ENCODE peak calls at places on chromosomes 6 and 20, in eight cellular contexts. X is HepG2, D is H1, U is SK-N-SH, S is GM12892, O is HCT116, W is GM23338, R is K562. V is an unnamed sample.

GRCh38 chr6:44060622-44061374 is 66.5 kb downstream of the MRPL14 start:
- DNase-seq in X (no peak), D (no peak), U (no peak), S (no peak), O (no peak), W (no peak), R (no peak), V (no peak)

GRCh38 chr6:46273911-46274310 is 103.1 kb upstream of the ENPP5 start:
- DNase-seq in X (no peak), D (no peak), U (no peak), S (no peak), O (no peak), W (no peak), R (no peak), V (no peak)

GRCh38 chr20:1669304-1669703 is 11.7 kb upstream of the SIRPG start:
- DNase-seq in X (no peak), D (peak), U (no peak), S (no peak), O (no peak), W (no peak), R (no peak), V (no peak)

GRCh38 chr6:56299916-56300315 is 52.5 kb upstream of the COL21A1 start:
- DNase-seq in X (no peak), D (no peak), U (no peak), S (no peak), O (no peak), W (no peak), R (no peak), V (no peak)

GRCh38 chr6:42030585-42031506 is 19.5 kb upstream of the TAF8 start:
- DNase-seq in X (no peak), D (no peak), U (peak), S (no peak), O (no peak), W (peak), R (peak), V (no peak)

GRCh38 chr20:47741669-47742345 is 43.5 kb downstream of the SULF2 start:
- DNase-seq in X (peak), D (no peak), U (no peak), S (no peak), O (no peak), W (no peak), R (no peak), V (no peak)

GRCh38 chr6:117601811-117602150 is 530 bp downstream of the GOPC start:
- DNase-seq in X (no peak), D (no peak), U (no peak), S (no peak), O (no peak), W (peak), R (no peak), V (no peak)

GRCh38 chr6:37314117-37314802 is 39.5 kb upstream of the RNF8 start:
- DNase-seq in X (no peak), D (no peak), U (no peak), S (no peak), O (no peak), W (no peak), R (no peak), V (no peak)

GRCh38 chr6:143187173-143187908 is 126.7 kb downstream of the AIG1 start:
- DNase-seq in X (no peak), D (no peak), U (no peak), S (no peak), O (no peak), W (no peak), R (no peak), V (no peak)

GRCh38 chr6:158654498-158654897 is 4.6 kb downstream of the SYTL3 start:
- DNase-seq in X (peak), D (no peak), U (peak), S (no peak), O (no peak), W (no peak), R (no peak), V (no peak)

GRCh38 chr6:12473494-12473893 is 183.3 kb downstream of the EDN1 start:
- DNase-seq in X (no peak), D (no peak), U (no peak), S (no peak), O (no peak), W (peak), R (no peak), V (no peak)

GRCh38 chr6:158707120-158707519 is 57.3 kb downstream of the SYTL3 start:
- DNase-seq in X (no peak), D (no peak), U (no peak), S (no peak), O (peak), W (no peak), R (peak), V (no peak)

GRCh38 chr6:8549381-8549780 is 114.0 kb upstream of the SLC35B3 start:
- DNase-seq in X (no peak), D (no peak), U (no peak), S (no peak), O (no peak), W (no peak), R (no peak), V (no peak)

GRCh38 chr20:3168079-3168828 is 5.1 kb downstream of the LZTS3 start:
- DNase-seq in X (peak), D (peak), U (peak), S (peak), O (no peak), W (peak), R (no peak), V (no peak)

GRCh38 chr6:142459267-142459666 is 157.5 kb downstream of the ADGRG6 start:
- DNase-seq in X (no peak), D (no peak), U (no peak), S (no peak), O (no peak), W (no peak), R (no peak), V (no peak)

GRCh38 chr6:67606905-67607828 is 1027.9 kb upstream of the ADGRB3 start:
- DNase-seq in X (no peak), D (no peak), U (peak), S (no peak), O (no peak), W (no peak), R (no peak), V (no peak)

GRCh38 chr6:44778513-44778912 is 391.0 kb downstream of the CDC5L start:
- DNase-seq in X (no peak), D (no peak), U (no peak), S (no peak), O (no peak), W (peak), R (no peak), V (no peak)

GRCh38 chr20:4957939-4958362 is 43.4 kb downstream of the SLC23A2 start:
- DNase-seq in X (no peak), D (no peak), U (no peak), S (no peak), O (no peak), W (no peak), R (no peak), V (no peak)

GRCh38 chr6:37624606-37625574 is 72.8 kb downstream of the MDGA1 start:
- DNase-seq in X (no peak), D (no peak), U (peak), S (no peak), O (no peak), W (peak), R (peak), V (no peak)

GRCh38 chr20:15818651-15819071 is 754.6 kb downstream of the KIF16B start:
- DNase-seq in X (peak), D (no peak), U (no peak), S (no peak), O (no peak), W (no peak), R (no peak), V (no peak)

GRCh38 chr6:140107216-140107615 is 732.8 kb upstream of the CITED2 start:
- DNase-seq in X (no peak), D (no peak), U (no peak), S (no peak), O (no peak), W (no peak), R (no peak), V (no peak)

GRCh38 chr20:32631916-32632460 is 41.8 kb downstream of the C20orf203 start:
- DNase-seq in X (no peak), D (no peak), U (no peak), S (no peak), O (no peak), W (peak), R (peak), V (no peak)

GRCh38 chr6:112113371-112113770 is 26.0 kb downstream of the FAM229B start:
- DNase-seq in X (no peak), D (no peak), U (no peak), S (no peak), O (no peak), W (no peak), R (no peak), V (no peak)

GRCh38 chr6:148166339-148166949 is 176.2 kb upstream of the SASH1 start:
- DNase-seq in X (peak), D (no peak), U (peak), S (no peak), O (peak), W (peak), R (peak), V (no peak)

GRCh38 chr6:154277578-154278128 is 79.0 kb downstream of the IPCEF1 start:
- DNase-seq in X (no peak), D (no peak), U (no peak), S (no peak), O (no peak), W (no peak), R (no peak), V (no peak)

GRCh38 chr20:51592564-51592963 is 50.0 kb upstream of the NFATC2 start:
- DNase-seq in X (no peak), D (no peak), U (no peak), S (no peak), O (no peak), W (no peak), R (no peak), V (no peak)

GRCh38 chr6:83459663-83460062 is 28.8 kb upstream of the ME1 start:
- DNase-seq in X (no peak), D (no peak), U (no peak), S (no peak), O (no peak), W (no peak), R (no peak), V (no peak)

GRCh38 chr6:26224940-26225847 is 138.0 kb downstream of the HFE start:
- DNase-seq in X (no peak), D (peak), U (peak), S (no peak), O (no peak), W (peak), R (no peak), V (no peak)

GRCh38 chr6:154878866-154879491 is 116.1 kb upstream of the TIAM2 start:
- DNase-seq in X (no peak), D (peak), U (no peak), S (no peak), O (no peak), W (no peak), R (no peak), V (no peak)

GRCh38 chr6:132929141-132929540 is 114.8 kb downstream of the RPS12 start:
- DNase-seq in X (no peak), D (no peak), U (no peak), S (no peak), O (no peak), W (no peak), R (no peak), V (no peak)

GRCh38 chr6:151325075-151326050 is 66.0 kb downstream of the ZBTB2 start:
- DNase-seq in X (peak), D (no peak), U (peak), S (no peak), O (peak), W (peak), R (no peak), V (no peak)

GRCh38 chr20:16701296-16701695 is 28.5 kb upstream of the SNRPB2 start:
- DNase-seq in X (peak), D (no peak), U (no peak), S (no peak), O (peak), W (peak), R (no peak), V (no peak)

GRCh38 chr6:105363100-105363754 is 39.7 kb downstream of the PREP start:
- DNase-seq in X (no peak), D (no peak), U (peak), S (no peak), O (no peak), W (peak), R (no peak), V (no peak)

GRCh38 chr20:62516345-62516744 is 40.5 kb upstream of the GATA5 start:
- DNase-seq in X (peak), D (no peak), U (no peak), S (no peak), O (no peak), W (peak), R (peak), V (no peak)

GRCh38 chr6:15431762-15432495 is 186.1 kb downstream of the JARID2 start:
- DNase-seq in X (peak), D (no peak), U (no peak), S (no peak), O (no peak), W (no peak), R (no peak), V (no peak)

GRCh38 chr20:12927489-12927888 is 81.3 kb upstream of the SPTLC3 start:
- DNase-seq in X (no peak), D (no peak), U (no peak), S (no peak), O (no peak), W (no peak), R (no peak), V (no peak)

GRCh38 chr6:131782764-131783163 is 25.1 kb upstream of the ENPP1 start:
- DNase-seq in X (no peak), D (no peak), U (no peak), S (no peak), O (no peak), W (peak), R (no peak), V (no peak)

GRCh38 chr20:52103911-52104545 is 87.6 kb downstream of the ZFP64 start:
- DNase-seq in X (no peak), D (peak), U (no peak), S (peak), O (no peak), W (peak), R (no peak), V (no peak)

GRCh38 chr20:23995905-23996666 is 7.5 kb upstream of the GGTLC1 start:
- DNase-seq in X (peak), D (no peak), U (peak), S (no peak), O (peak), W (peak), R (peak), V (no peak)

DNA sequence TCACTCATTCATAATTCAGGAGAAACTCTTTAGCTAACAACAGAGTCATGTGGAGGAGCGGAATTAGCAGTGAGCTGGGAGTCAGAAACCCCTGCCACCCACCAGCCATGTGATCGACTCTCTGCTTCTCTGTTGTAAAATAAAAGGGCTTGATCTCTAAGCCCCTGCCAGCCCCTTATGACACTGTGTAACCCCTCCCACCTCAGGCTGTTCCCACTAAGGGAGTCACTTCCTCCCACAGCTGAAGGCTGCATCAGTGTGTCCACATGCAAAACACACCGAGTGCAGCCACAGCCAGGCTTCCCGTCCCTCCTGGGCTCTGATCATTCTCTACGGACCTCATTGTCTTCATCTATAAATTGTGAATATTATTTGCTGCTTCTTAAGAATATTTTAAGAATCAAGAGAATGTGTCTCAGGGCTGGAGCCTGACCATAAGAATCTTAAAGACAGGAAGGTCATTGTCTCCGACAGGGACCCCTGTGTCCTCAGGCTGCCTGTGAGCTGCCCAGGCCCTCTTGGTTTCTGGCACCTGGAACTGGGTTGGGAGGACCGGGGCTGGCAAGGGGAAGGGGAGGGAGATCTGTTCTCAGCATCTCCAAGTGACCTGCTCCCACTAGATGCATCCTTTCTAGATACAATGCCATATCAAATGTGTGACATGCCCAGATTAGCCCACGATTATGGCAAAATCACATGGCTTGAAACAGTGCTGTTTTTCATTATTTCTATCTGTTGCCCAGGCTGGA is 110.7 kb downstream of the SCML4 start:
- DNase-seq in X (no peak), D (no peak), U (peak), S (no peak), O (no peak), W (no peak), R (no peak), V (no peak)
- TF ChIP-seq POLR2AphosphoS5 in X (no peak), D (no peak), U (no peak), S (no peak), O (no peak), W (no peak), R (no peak), V (no peak)

GRCh38 chr20:58676161-58676560 is 16.4 kb upstream of the NPEPL1 start:
- DNase-seq in X (no peak), D (no peak), U (no peak), S (no peak), O (no peak), W (no peak), R (no peak), V (no peak)

GRCh38 chr20:58677808-58678207 is 14.8 kb upstream of the NPEPL1 start:
- DNase-seq in X (no peak), D (no peak), U (no peak), S (no peak), O (no peak), W (no peak), R (no peak), V (no peak)

GRCh38 chr20:58675641-58676040 is 17.0 kb upstream of the NPEPL1 start:
- DNase-seq in X (no peak), D (no peak), U (no peak), S (no peak), O (no peak), W (no peak), R (no peak), V (no peak)

GRCh38 chr20:58677205-58677604 is 15.4 kb upstream of the NPEPL1 start:
- DNase-seq in X (no peak), D (no peak), U (no peak), S (no peak), O (no peak), W (no peak), R (no peak), V (no peak)

GRCh38 chr20:58678806-58679205 is 13.8 kb upstream of the NPEPL1 start:
- DNase-seq in X (no peak), D (no peak), U (no peak), S (no peak), O (no peak), W (no peak), R (no peak), V (no peak)
- TF ChIP-seq POLR2AphosphoS5 in X (no peak), D (no peak), U (no peak), S (no peak), O (no peak), W (no peak), R (no peak), V (no peak)

GRCh38 chr6:31586596-31586995 is 519 bp downstream of the LST1 start:
- DNase-seq in X (no peak), D (no peak), U (no peak), S (no peak), O (no peak), W (no peak), R (no peak), V (no peak)
- TF ChIP-seq POLR2AphosphoS5 in X (no peak), D (no peak), U (no peak), S (peak), O (no peak), W (no peak), R (no peak), V (no peak)

GRCh38 chr6:137046871-137047412 is 2.2 kb upstream of the IL20RA start:
- DNase-seq in X (no peak), D (no peak), U (no peak), S (no peak), O (no peak), W (no peak), R (no peak), V (no peak)

GRCh38 chr6:137045221-137045789 is 540 bp upstream of the IL20RA start:
- DNase-seq in X (no peak), D (no peak), U (no peak), S (no peak), O (no peak), W (no peak), R (no peak), V (no peak)

GRCh38 chr6:137040393-137040792 is 4.4 kb downstream of the IL20RA start:
- DNase-seq in X (no peak), D (no peak), U (no peak), S (no peak), O (no peak), W (peak), R (no peak), V (no peak)

GRCh38 chr6:137044366-137045220 is at the start of gene IL20RA:
- DNase-seq in X (no peak), D (peak), U (peak), S (peak), O (no peak), W (peak), R (no peak), V (peak)

DNA sequence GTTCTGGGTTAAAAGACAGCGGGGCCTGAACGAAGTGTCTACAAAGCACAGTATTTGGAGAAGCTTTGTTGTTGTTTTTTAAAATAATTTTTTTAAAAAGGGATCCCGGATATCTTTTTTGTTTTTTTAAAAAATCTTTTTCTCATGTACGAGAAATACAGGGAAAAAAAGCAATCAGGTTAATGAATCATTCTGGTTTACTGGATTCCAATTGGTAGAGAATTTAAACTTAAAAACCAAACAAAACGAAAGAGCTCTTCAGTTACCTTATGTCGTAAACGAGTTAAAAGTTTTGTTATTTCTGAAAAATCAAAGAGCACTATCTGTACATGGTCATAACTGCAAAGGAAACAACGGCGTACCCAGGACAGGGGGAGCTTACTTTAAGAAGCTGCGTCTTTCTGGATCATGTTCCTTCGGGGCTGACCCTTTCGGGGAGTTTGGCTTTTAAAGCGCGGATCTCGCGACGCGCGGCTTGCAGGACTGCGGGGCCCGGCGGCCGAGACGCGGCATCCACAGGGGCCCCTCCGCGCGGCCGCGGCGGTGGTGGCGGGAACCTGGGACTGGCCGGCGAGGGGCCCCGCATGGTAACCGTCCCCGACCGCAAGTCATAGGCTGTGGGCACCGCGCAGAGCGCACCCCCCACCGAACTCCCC is 927 bp downstream of the IL20RA start:
- DNase-seq in X (no peak), D (no peak), U (no peak), S (no peak), O (no peak), W (peak), R (no peak), V (peak)
- TF ChIP-seq POLR2AphosphoS5 in X (no peak), D (no peak), U (no peak), S (no peak), O (peak), W (no peak), R (no peak), V (no peak)

DNA sequence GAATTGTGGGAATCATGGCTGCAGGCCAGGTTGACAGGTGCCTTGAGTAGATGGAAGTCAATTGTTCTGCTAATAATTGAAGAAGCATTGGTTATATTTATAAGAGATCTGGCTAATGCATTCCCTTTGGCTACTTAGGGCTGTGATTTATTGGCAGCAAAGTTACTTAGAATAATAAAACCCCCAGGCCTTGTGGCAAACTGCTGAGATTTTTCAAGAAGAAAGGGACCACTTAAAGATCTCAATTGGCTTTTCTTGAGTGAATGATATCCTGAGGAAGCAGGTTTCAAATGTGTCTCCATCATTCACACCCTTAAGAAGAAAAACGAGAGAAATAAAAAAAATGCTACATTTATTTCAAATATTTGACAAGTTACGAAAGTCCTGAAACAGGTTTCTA is 27.4 kb downstream of the DDO start:
- DNase-seq in X (no peak), D (no peak), U (no peak), S (no peak), O (no peak), W (no peak), R (no peak), V (no peak)
- TF ChIP-seq POLR2AphosphoS5 in X (no peak), D (no peak), U (no peak), S (no peak), O (no peak), W (no peak), R (no peak), V (no peak)